ENCODE peak calls at places on chromosomes 3 and 15, in four cellular contexts. One of them, this sample, is unnamed.

GRCh38 chr3:42159706-42160472 is 68.7 kb downstream of the TRAK1 start:
- DNase-seq in stomach: peak; percentile 86
- DNase-seq in IMR-90: no peak
- DNase-seq in uterus: no peak
- DNase-seq in this sample: peak; percentile 12

GRCh38 chr3:195411831-195412230 is 31.0 kb downstream of the ACAP2 start:
- DNase-seq in stomach: no peak
- DNase-seq in IMR-90: peak; percentile 60
- DNase-seq in uterus: no peak
- DNase-seq in this sample: no peak

GRCh38 chr15:63454812-63455211 is 49.6 kb upstream of the USP3 start:
- DNase-seq in stomach: no peak
- DNase-seq in IMR-90: no peak
- DNase-seq in uterus: no peak
- DNase-seq in this sample: no peak

GRCh38 chr3:156630081-156630772 is 44.2 kb upstream of the TIPARP start:
- DNase-seq in stomach: no peak
- DNase-seq in IMR-90: peak; percentile 45
- DNase-seq in uterus: no peak
- DNase-seq in this sample: no peak

GRCh38 chr3:187223799-187224198 is 26.5 kb downstream of the RTP1 start:
- DNase-seq in stomach: no peak
- DNase-seq in IMR-90: peak; percentile 45
- DNase-seq in uterus: no peak
- DNase-seq in this sample: no peak

GRCh38 chr3:9249273-9250192 is at the start of gene SRGAP3:
- DNase-seq in stomach: peak; percentile 90
- DNase-seq in IMR-90: peak; percentile 86
- DNase-seq in uterus: peak; percentile 95
- DNase-seq in this sample: peak; percentile 74

GRCh38 chr15:26243382-26243781 is 380.3 kb upstream of the ATP10A start:
- DNase-seq in stomach: no peak
- DNase-seq in IMR-90: no peak
- DNase-seq in uterus: no peak
- DNase-seq in this sample: no peak

GRCh38 chr3:114498779-114499370 is 205.0 kb downstream of the TIGIT start:
- DNase-seq in stomach: no peak
- DNase-seq in IMR-90: peak; percentile 81
- DNase-seq in uterus: no peak
- DNase-seq in this sample: no peak

GRCh38 chr3:14632445-14632930 is 19.1 kb upstream of the CCDC174 start:
- DNase-seq in stomach: no peak
- DNase-seq in IMR-90: no peak
- DNase-seq in uterus: no peak
- DNase-seq in this sample: no peak

GRCh38 chr3:42229942-42230688 is 35.9 kb downstream of the CCK start:
- DNase-seq in stomach: no peak
- DNase-seq in IMR-90: peak; percentile 58
- DNase-seq in uterus: no peak
- DNase-seq in this sample: no peak

GRCh38 chr15:43270676-43271306 is 4.1 kb upstream of the TGM5 start:
- DNase-seq in stomach: no peak
- DNase-seq in IMR-90: no peak
- DNase-seq in uterus: no peak
- DNase-seq in this sample: no peak

GRCh38 chr3:135895106-135895733 is 70.3 kb upstream of the PPP2R3A start:
- DNase-seq in stomach: peak; percentile 76
- DNase-seq in IMR-90: peak; percentile 79
- DNase-seq in uterus: peak; percentile 56
- DNase-seq in this sample: no peak

GRCh38 chr3:59133350-59133749 is 83.5 kb upstream of the CFAP20DC start:
- DNase-seq in stomach: no peak
- DNase-seq in IMR-90: peak; percentile 81
- DNase-seq in uterus: no peak
- DNase-seq in this sample: no peak

GRCh38 chr3:150145659-150146058 is 175.0 kb upstream of the PFN2 start:
- DNase-seq in stomach: no peak
- DNase-seq in IMR-90: peak; percentile 64
- DNase-seq in uterus: no peak
- DNase-seq in this sample: no peak

GRCh38 chr3:98361289-98361688 is 7.6 kb downstream of the OR5K4 start:
- DNase-seq in stomach: no peak
- DNase-seq in IMR-90: no peak
- DNase-seq in uterus: no peak
- DNase-seq in this sample: no peak

GRCh38 chr15:47602124-47602523 is 115.2 kb upstream of the SEMA6D start:
- DNase-seq in stomach: no peak
- DNase-seq in IMR-90: no peak
- DNase-seq in uterus: no peak
- DNase-seq in this sample: no peak

GRCh38 chr15:99976811-99977271 is 243.6 kb upstream of the LYSMD4 start:
- DNase-seq in stomach: no peak
- DNase-seq in IMR-90: peak; percentile 20
- DNase-seq in uterus: no peak
- DNase-seq in this sample: no peak

GRCh38 chr3:126646662-126647061 is 8.3 kb downstream of the TXNRD3 start:
- DNase-seq in stomach: no peak
- DNase-seq in IMR-90: peak; percentile 56
- DNase-seq in uterus: no peak
- DNase-seq in this sample: no peak

GRCh38 chr3:57942872-57943283 is 65.3 kb upstream of the FLNB start:
- DNase-seq in stomach: peak; percentile 79
- DNase-seq in IMR-90: no peak
- DNase-seq in uterus: no peak
- DNase-seq in this sample: no peak

GRCh38 chr15:48681274-48681840 is 35.8 kb upstream of the FBN1 start:
- DNase-seq in stomach: no peak
- DNase-seq in IMR-90: peak; percentile 80
- DNase-seq in uterus: no peak
- DNase-seq in this sample: no peak

GRCh38 chr15:52095597-52096262 is 16.8 kb downstream of the BCL2L10 start:
- DNase-seq in stomach: no peak
- DNase-seq in IMR-90: peak; percentile 93
- DNase-seq in uterus: peak; percentile 64
- DNase-seq in this sample: no peak

GRCh38 chr3:101066776-101067175 is 73.6 kb upstream of the ABI3BP start:
- DNase-seq in stomach: no peak
- DNase-seq in IMR-90: peak; percentile 50
- DNase-seq in uterus: no peak
- DNase-seq in this sample: no peak

GRCh38 chr15:100849021-100849831 is 30.4 kb upstream of the ALDH1A3 start:
- DNase-seq in stomach: peak; percentile 37
- DNase-seq in IMR-90: peak; percentile 41
- DNase-seq in uterus: peak; percentile 55
- DNase-seq in this sample: peak; percentile 18

GRCh38 chr3:177705976-177706866 is 508.9 kb upstream of the TBL1XR1 start:
- DNase-seq in stomach: no peak
- DNase-seq in IMR-90: no peak
- DNase-seq in uterus: peak; percentile 21
- DNase-seq in this sample: no peak

GRCh38 chr3:171849632-171850323 is 6.6 kb downstream of the TMEM212 start:
- DNase-seq in stomach: no peak
- DNase-seq in IMR-90: no peak
- DNase-seq in uterus: no peak
- DNase-seq in this sample: no peak

GRCh38 chr3:195307711-195308110 is 36.8 kb upstream of the XXYLT1 start:
- DNase-seq in stomach: no peak
- DNase-seq in IMR-90: no peak
- DNase-seq in uterus: no peak
- DNase-seq in this sample: no peak

GRCh38 chr15:100190675-100191074 is 151.1 kb downstream of the ADAMTS17 start:
- DNase-seq in stomach: no peak
- DNase-seq in IMR-90: no peak
- DNase-seq in uterus: no peak
- DNase-seq in this sample: no peak

GRCh38 chr15:38698215-38698614 is 133.6 kb upstream of the RASGRP1 start:
- DNase-seq in stomach: no peak
- DNase-seq in IMR-90: no peak
- DNase-seq in uterus: no peak
- DNase-seq in this sample: no peak

GRCh38 chr3:45491344-45491743 is 103.0 kb downstream of the LARS2 start:
- DNase-seq in stomach: no peak
- DNase-seq in IMR-90: no peak
- DNase-seq in uterus: no peak
- DNase-seq in this sample: no peak

GRCh38 chr3:111336511-111336910 is 205.5 kb upstream of the CD96 start:
- DNase-seq in stomach: no peak
- DNase-seq in IMR-90: peak; percentile 36
- DNase-seq in uterus: no peak
- DNase-seq in this sample: no peak

GRCh38 chr3:42214064-42214463 is 51.9 kb downstream of the CCK start:
- DNase-seq in stomach: no peak
- DNase-seq in IMR-90: no peak
- DNase-seq in uterus: no peak
- DNase-seq in this sample: no peak

GRCh38 chr3:55282994-55283393 is 204.1 kb downstream of the WNT5A start:
- DNase-seq in stomach: no peak
- DNase-seq in IMR-90: no peak
- DNase-seq in uterus: no peak
- DNase-seq in this sample: no peak

GRCh38 chr15:98083203-98083910 is 122.9 kb downstream of the ARRDC4 start:
- DNase-seq in stomach: no peak
- DNase-seq in IMR-90: no peak
- DNase-seq in uterus: no peak
- DNase-seq in this sample: no peak

GRCh38 chr3:67318162-67318561 is 320.1 kb downstream of the KBTBD8 start:
- DNase-seq in stomach: no peak
- DNase-seq in IMR-90: no peak
- DNase-seq in uterus: no peak
- DNase-seq in this sample: no peak

DNA sequence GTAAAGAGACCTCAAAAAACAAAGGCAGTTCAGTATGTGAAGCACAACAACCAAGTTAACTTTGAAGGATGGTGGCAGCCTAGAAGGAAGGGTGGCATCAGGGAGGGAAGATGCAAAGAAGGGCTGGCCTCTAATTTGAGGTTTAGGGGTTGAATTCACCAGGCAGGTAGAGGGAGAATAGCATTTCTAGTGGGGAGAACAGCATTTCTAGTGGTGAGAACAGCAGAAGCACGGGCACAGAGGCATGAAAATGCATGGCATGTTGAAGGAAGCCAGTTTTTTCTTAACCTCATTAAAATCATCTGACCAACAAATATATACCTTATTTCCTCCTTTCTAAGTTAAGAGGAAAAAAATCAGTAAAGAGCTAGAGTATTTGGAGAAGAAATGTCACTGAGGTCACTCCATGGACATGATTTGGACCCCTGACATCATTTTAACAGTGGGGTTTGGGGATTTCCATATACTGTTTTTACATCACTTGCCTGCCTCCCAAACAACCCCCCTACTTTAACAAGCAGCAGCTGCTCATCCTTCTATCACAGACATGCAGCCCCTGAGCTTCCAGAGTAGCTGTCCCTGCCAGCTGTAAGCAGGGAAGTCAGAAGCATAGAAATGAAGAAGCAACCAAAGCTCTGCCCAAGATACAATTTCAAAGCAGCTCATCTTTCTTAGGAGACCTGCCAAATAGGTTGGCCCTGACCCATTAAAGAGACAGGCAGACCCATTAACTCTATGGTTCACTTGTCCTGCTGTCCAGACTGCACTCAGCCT is 2.4 kb upstream of the POPDC2 start:
- DNase-seq in stomach: no peak
- DNase-seq in IMR-90: peak; percentile 49
- DNase-seq in uterus: no peak
- DNase-seq in this sample: no peak
- H3K27ac ChIP-seq in stomach: no peak overlapping the region
- H3K27ac ChIP-seq in IMR-90: no peak overlapping the region
- H3K27ac ChIP-seq in uterus: peak overlapping the region; percentile 71
- H3K27ac ChIP-seq in this sample: no peak overlapping the region

DNA sequence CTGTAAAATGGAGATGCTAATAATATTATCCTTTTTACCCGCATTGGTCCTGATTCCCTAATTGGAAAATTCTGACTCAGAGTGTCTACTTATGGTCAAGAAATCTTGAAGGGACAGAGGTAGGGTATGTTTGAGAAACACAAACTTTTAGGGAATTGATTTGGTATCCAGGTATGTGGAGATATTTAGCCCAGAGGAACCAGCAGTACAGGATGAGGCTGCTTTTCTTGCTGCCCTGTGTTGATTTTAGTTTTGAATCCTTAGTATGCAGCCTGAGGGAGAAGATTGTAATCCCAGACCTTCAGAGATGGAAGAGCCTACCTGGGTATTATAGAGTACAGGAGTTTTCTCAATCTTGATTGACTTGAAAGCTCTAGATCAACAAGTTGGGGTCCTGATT is 569.1 kb downstream of the PDCD6IP start:
- DNase-seq in stomach: no peak
- DNase-seq in IMR-90: no peak
- DNase-seq in uterus: no peak
- DNase-seq in this sample: no peak
- H3K9me3 ChIP-seq in stomach: no peaks in the 10 kb centered on the region
- H3K9me3 ChIP-seq in IMR-90: peaks cover 8% of the 10 kb centered on the region
- H3K9me3 ChIP-seq in uterus: no peaks in the 10 kb centered on the region
- H3K9me3 ChIP-seq in this sample: no peaks in the 10 kb centered on the region

DNA sequence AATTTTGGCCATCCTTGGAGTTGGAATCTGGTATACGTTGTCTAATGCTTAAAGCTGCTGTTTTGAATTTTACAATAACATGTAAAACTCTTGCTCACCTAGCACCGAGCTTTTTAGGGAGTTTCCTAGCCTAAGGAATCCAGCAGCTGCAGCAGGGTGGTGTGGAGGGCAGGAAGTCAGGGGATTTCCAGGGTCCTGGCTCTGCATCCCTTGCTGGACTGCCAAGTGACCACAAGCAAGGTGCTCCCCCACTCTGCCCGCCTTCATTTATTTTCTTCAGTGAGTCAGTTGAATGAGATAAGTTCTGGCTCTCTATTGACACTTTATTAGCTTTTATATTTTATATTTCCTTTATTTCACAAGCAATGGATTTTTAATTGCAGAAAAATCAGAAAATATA is 113.7 kb downstream of the ATG7 start:
- DNase-seq in stomach: no peak
- DNase-seq in IMR-90: peak; percentile 89
- DNase-seq in uterus: peak; percentile 30
- DNase-seq in this sample: no peak
- H3K27ac ChIP-seq in stomach: no peak overlapping the region
- H3K27ac ChIP-seq in IMR-90: no peak overlapping the region
- H3K27ac ChIP-seq in uterus: peak overlapping the region; percentile 60
- H3K27ac ChIP-seq in this sample: no peak overlapping the region

GRCh38 chr3:11288021-11288491 is 15.9 kb downstream of the ATG7 start:
- DNase-seq in stomach: no peak
- DNase-seq in IMR-90: peak; percentile 51
- DNase-seq in uterus: no peak
- DNase-seq in this sample: no peak

GRCh38 chr3:11290743-11291680 is 18.8 kb downstream of the ATG7 start:
- DNase-seq in stomach: no peak
- DNase-seq in IMR-90: peak; percentile 84
- DNase-seq in uterus: no peak
- DNase-seq in this sample: peak; percentile 22

GRCh38 chr3:11291808-11292207 is 19.6 kb downstream of the ATG7 start:
- DNase-seq in stomach: no peak
- DNase-seq in IMR-90: no peak
- DNase-seq in uterus: no peak
- DNase-seq in this sample: no peak

GRCh38 chr3:11288786-11289637 is 16.8 kb downstream of the ATG7 start:
- DNase-seq in stomach: no peak
- DNase-seq in IMR-90: peak; percentile 96
- DNase-seq in uterus: no peak
- DNase-seq in this sample: no peak

GRCh38 chr3:11289864-11290263 is 17.7 kb downstream of the ATG7 start:
- DNase-seq in stomach: no peak
- DNase-seq in IMR-90: no peak
- DNase-seq in uterus: no peak
- DNase-seq in this sample: no peak
- H3K9me3 ChIP-seq in stomach: no peaks in the 10 kb centered on the region
- H3K9me3 ChIP-seq in IMR-90: no peaks in the 10 kb centered on the region
- H3K9me3 ChIP-seq in uterus: no peaks in the 10 kb centered on the region
- H3K9me3 ChIP-seq in this sample: no peaks in the 10 kb centered on the region

This sample was measured in CD4-positive, alpha-beta T cell.